ENCODE peak calls at places on chromosomes 11 and 22, in eight cellular contexts. P is A549, D is ovary, G is HepG2, A is transverse colon, R is right lobe of liver, W is IMR-90, N is breast epithelium. H is an unnamed sample. For H3K9me3, the result is how much of the 10 kb centered on the place peaks cover.

GRCh38 chr22:49826603-49827306 is 918 bp downstream of the BRD1 start:
- DNase-seq in W (peak), G (no peak), D (peak), R (peak), N (peak), A (peak), P (no peak), H (no peak)

GRCh38 chr11:26936109-26936508 is 57.8 kb upstream of the FIBIN start:
- DNase-seq in W (no peak), A (no peak), D (no peak), R (no peak), N (no peak), G (no peak), P (no peak), H (no peak)

GRCh38 chr11:110951041-110951440 is 238.8 kb upstream of the ARHGAP20 start:
- DNase-seq in G (no peak), N (no peak), A (no peak), R (no peak), D (no peak), W (no peak), P (no peak), H (no peak)

GRCh38 chr22:28440517-28441366 is 238.9 kb downstream of the TTC28 start:
- DNase-seq in D (no peak), N (no peak), P (no peak), G (no peak), A (no peak), W (peak), R (no peak), H (no peak)

GRCh38 chr11:42315846-42316245 is 856.4 kb upstream of the LRRC4C start:
- DNase-seq in G (no peak), A (no peak), N (no peak), P (no peak), R (no peak), W (no peak), D (no peak), H (no peak)

GRCh38 chr11:94924074-94925031 is 49.0 kb downstream of the CWC15 start:
- DNase-seq in A (no peak), N (no peak), R (no peak), D (no peak), G (no peak), P (no peak), W (peak), H (no peak)

GRCh38 chr22:27416553-27417427 is 384.8 kb downstream of the MN1 start:
- DNase-seq in W (peak), A (no peak), R (no peak), G (no peak), P (no peak), N (no peak), D (no peak), H (no peak)

GRCh38 chr11:134034496-134035381 is 34.1 kb upstream of the JAM3 start:
- DNase-seq in R (no peak), G (no peak), P (no peak), N (peak), A (no peak), D (no peak), W (no peak), H (no peak)

GRCh38 chr11:29333993-29334780 is 682.6 kb downstream of the KCNA4 start:
- DNase-seq in R (no peak), W (peak), P (peak), D (no peak), N (no peak), G (peak), A (no peak), H (no peak)

GRCh38 chr11:22432331-22433065 is 94.3 kb downstream of the SLC17A6 start:
- DNase-seq in W (peak), A (no peak), R (no peak), G (no peak), N (no peak), D (peak), P (no peak), H (no peak)

GRCh38 chr11:64358907-64359711 is at the start of gene RPS6KA4:
- DNase-seq in D (peak), A (peak), R (peak), G (no peak), P (peak), N (peak), W (peak), H (no peak)

GRCh38 chr11:10925149-10925926 is 67.5 kb upstream of the ZBED5 start:
- DNase-seq in D (no peak), G (no peak), R (peak), N (no peak), W (no peak), A (no peak), P (no peak), H (no peak)

GRCh38 chr11:44453213-44453612 is 112.2 kb upstream of the CD82 start:
- DNase-seq in W (no peak), D (no peak), G (no peak), P (no peak), N (no peak), A (no peak), R (no peak), H (no peak)

GRCh38 chr11:69194956-69195355 is 39.2 kb downstream of the SMIM38 start:
- DNase-seq in N (no peak), P (no peak), D (no peak), R (no peak), W (no peak), G (no peak), A (no peak), H (no peak)

GRCh38 chr22:26606611-26607010 is 11.2 kb downstream of the CRYBB1 start:
- DNase-seq in R (no peak), N (no peak), A (no peak), D (no peak), G (no peak), P (peak), W (peak), H (no peak)

GRCh38 chr22:39179401-39179827 is 26.9 kb upstream of the CBX7 start:
- DNase-seq in R (peak), P (no peak), D (no peak), A (no peak), G (no peak), W (no peak), N (no peak), H (no peak)

GRCh38 chr11:63911440-63911839 is 5.5 kb downstream of the RCOR2 start:
- DNase-seq in N (no peak), D (no peak), W (no peak), A (no peak), R (no peak), P (no peak), G (no peak), H (no peak)

GRCh38 chr11:47672283-47672730 is 29.9 kb upstream of the MTCH2 start:
- DNase-seq in P (no peak), G (no peak), N (no peak), A (no peak), W (peak), R (no peak), D (no peak), H (no peak)

GRCh38 chr11:115759622-115760527 is 255.7 kb upstream of the CADM1 start:
- DNase-seq in A (peak), W (no peak), G (no peak), N (no peak), R (no peak), P (no peak), D (peak), H (no peak)

GRCh38 chr11:71425409-71425808 is 22.8 kb downstream of the DHCR7 start:
- DNase-seq in R (no peak), G (no peak), W (no peak), D (no peak), P (no peak), N (no peak), A (no peak), H (no peak)

GRCh38 chr11:82995754-82996398 is 75.8 kb downstream of the RAB30 start:
- DNase-seq in W (no peak), A (no peak), D (no peak), R (no peak), N (no peak), P (no peak), G (no peak), H (no peak)

GRCh38 chr11:65560555-65561418 is 2.6 kb upstream of the LTBP3 start:
- DNase-seq in P (peak), N (no peak), D (peak), R (no peak), W (peak), A (peak), G (no peak), H (no peak)

GRCh38 chr11:86469491-86470388 is 95.1 kb downstream of the CCDC81 start:
- DNase-seq in P (no peak), R (no peak), A (no peak), W (no peak), G (peak), D (peak), N (no peak), H (no peak)

GRCh38 chr11:94635072-94635471 is 67.9 kb downstream of the PIWIL4 start:
- DNase-seq in P (no peak), G (no peak), D (no peak), W (no peak), R (no peak), N (no peak), A (no peak), H (no peak)

GRCh38 chr11:77397631-77398030 is 76.3 kb downstream of the PAK1 start:
- DNase-seq in A (no peak), P (no peak), R (no peak), W (no peak), N (no peak), G (no peak), D (no peak), H (no peak)

GRCh38 chr11:122883682-122883981 is 1.1 kb downstream of the JHY start:
- DNase-seq in P (no peak), D (no peak), R (no peak), W (no peak), N (no peak), G (no peak), A (no peak), H (no peak)

GRCh38 chr11:131982154-131982553 is 611.7 kb downstream of the NTM start:
- DNase-seq in G (no peak), D (no peak), N (no peak), R (no peak), P (no peak), A (no peak), W (no peak), H (no peak)

GRCh38 chr11:28697920-28698827 is 590.0 kb downstream of the METTL15 start:
- DNase-seq in G (peak), R (peak), N (no peak), D (peak), W (peak), P (peak), A (peak), H (no peak)

GRCh38 chr11:75768112-75768908 is at the start of gene DGAT2:
- DNase-seq in P (peak), A (peak), R (peak), W (peak), N (peak), G (peak), D (peak), H (no peak)

GRCh38 chr11:8361206-8361605 is 97.5 kb upstream of the LMO1 start:
- DNase-seq in G (no peak), A (no peak), N (no peak), D (no peak), P (no peak), R (no peak), W (no peak), H (no peak)

GRCh38 chr11:111925953-111926352 is 7.2 kb downstream of the C11orf52 start:
- DNase-seq in N (no peak), P (no peak), G (no peak), A (no peak), R (no peak), W (no peak), D (no peak), H (no peak)

GRCh38 chr11:64539711-64540420 is 51.2 kb upstream of the SLC22A12 start:
- DNase-seq in W (no peak), D (no peak), A (no peak), P (no peak), N (no peak), G (no peak), R (no peak), H (no peak)

GRCh38 chr11:121964591-121964990 is 151.4 kb downstream of the BLID start:
- DNase-seq in A (no peak), R (no peak), N (no peak), W (peak), D (no peak), P (no peak), G (no peak), H (no peak)

GRCh38 chr22:26851125-26851524 is 193.7 kb downstream of the MIAT start:
- DNase-seq in G (no peak), W (no peak), D (no peak), A (no peak), P (no peak), R (no peak), N (no peak), H (no peak)

GRCh38 chr11:116692318-116693106 is 80.3 kb downstream of the BUD13 start:
- DNase-seq in P (no peak), W (no peak), G (no peak), R (peak), A (no peak), N (no peak), D (no peak), H (no peak)

GRCh38 chr11:58691675-58692074 is 40.1 kb downstream of the GLYAT start:
- DNase-seq in D (no peak), R (no peak), N (no peak), G (no peak), P (no peak), A (no peak), W (no peak), H (no peak)

GRCh38 chr22:38694945-38695344 is 5.8 kb downstream of the JOSD1 start:
- DNase-seq in R (no peak), G (no peak), D (no peak), A (no peak), N (no peak), P (no peak), W (no peak), H (no peak)

GRCh38 chr11:124039557-124039956 is 1.6 kb downstream of the OR10G7 start:
- DNase-seq in R (no peak), A (no peak), W (no peak), G (no peak), P (no peak), N (no peak), D (no peak), H (no peak)

GRCh38 chr11:103110406-103110805 is 1.2 kb downstream of the DYNC2H1 start:
- DNase-seq in A (no peak), R (no peak), G (no peak), W (peak), P (peak), N (no peak), D (no peak), H (no peak)

DNA sequence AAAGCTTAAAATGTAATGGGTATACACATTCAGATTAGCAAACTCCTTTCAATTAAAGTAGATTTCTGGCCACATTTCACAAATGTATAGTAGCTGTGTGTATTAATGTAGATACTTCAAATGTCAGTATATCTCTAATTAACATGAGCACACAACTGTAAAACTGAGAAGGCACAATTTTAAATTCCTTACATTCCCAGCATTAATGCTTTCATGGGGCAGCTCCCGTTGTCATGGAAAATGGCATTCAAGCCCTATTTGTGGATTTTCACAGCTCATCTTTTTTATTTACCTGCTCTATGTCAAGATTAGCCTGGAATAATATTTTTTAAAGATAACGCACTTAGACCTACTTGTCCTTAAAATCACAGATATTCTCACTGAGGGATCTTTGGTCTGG is 113.6 kb upstream of the SOX6 start:
- DNase-seq in R (no peak), D (no peak), W (no peak), G (no peak), A (no peak), N (no peak), P (no peak), H (no peak)
- TF ChIP-seq POLR2A in R (no peak), D (no peak), W (no peak), G (no peak), A (no peak), N (no peak), P (no peak), H (no peak)

DNA sequence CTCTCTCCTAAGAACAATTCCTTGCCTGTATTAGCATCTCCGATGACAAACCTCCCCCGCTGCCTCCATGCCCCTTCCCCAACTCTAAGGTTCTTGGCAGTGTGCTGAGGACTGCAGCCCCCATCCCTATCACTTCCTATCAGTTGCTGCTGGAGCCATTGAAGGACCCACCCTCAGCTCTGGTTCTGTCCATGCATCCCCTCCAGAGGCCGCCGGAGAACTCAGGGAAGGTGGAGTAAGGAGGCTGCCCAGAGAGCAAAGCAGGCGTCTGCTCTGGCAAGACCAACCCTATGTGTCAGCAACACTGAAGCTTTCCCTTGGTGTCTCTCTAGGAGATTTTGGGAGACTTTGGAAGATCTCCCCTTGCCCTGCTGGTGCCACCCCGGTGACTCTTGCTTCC is 1139.5 kb downstream of the TBC1D22A start:
- DNase-seq in R (no peak), W (no peak), A (no peak), G (no peak), D (no peak), P (no peak), N (no peak), H (no peak)
- H3K9me3 ChIP-seq in R (under half), W (under half), A (under half), G (under half), D (under half), P (under half), N (under half), H (under half)

GRCh38 chr11:73995247-73995646 is 12.6 kb upstream of the UCP2 start:
- DNase-seq in P (no peak), G (no peak), N (no peak), D (no peak), R (no peak), A (no peak), W (peak), H (no peak)

GRCh38 chr11:73988227-73988626 is 5.6 kb upstream of the UCP2 start:
- DNase-seq in R (no peak), D (no peak), W (no peak), G (peak), A (no peak), N (no peak), P (no peak), H (no peak)

GRCh38 chr11:73989156-73989555 is 6.5 kb upstream of the UCP2 start:
- DNase-seq in D (no peak), G (no peak), A (no peak), P (no peak), W (no peak), N (no peak), R (no peak), H (no peak)

GRCh38 chr11:73990727-73991126 is 8.1 kb upstream of the UCP2 start:
- DNase-seq in P (no peak), G (no peak), R (no peak), N (no peak), W (no peak), D (no peak), A (no peak), H (no peak)

DNA sequence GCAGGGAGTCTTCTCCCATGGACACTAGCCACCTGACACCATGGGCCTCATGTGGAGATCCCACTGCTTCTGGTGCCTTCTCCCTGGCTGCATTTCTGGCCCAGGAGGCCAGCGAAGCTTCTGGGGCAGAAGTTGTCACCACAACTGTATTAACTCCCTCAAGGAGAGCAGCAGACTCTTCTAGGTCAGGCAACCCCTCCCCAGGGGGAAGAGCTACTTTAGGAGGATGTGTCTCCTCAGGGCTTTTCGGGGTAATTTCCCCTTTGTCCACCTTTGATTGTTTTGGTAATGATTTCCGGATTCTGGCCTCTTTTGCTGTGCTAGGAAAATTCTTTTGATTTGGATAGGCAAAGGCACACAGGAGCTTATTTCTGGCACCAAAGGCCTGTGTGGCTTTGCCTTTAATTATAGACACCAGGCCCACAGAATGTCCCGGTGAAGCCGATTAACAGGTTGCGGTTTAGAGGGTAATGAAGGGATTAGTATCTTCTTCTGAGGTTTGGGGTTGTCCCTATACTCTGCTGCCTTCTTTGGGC is 8.9 kb upstream of the UCP2 start:
- DNase-seq in D (no peak), W (no peak), R (no peak), P (no peak), A (no peak), N (no peak), G (no peak), H (no peak)
- TF ChIP-seq POLR2A in D (no peak), W (no peak), R (no peak), P (no peak), A (no peak), N (no peak), G (no peak), H (no peak)

GRCh38 chr22:47238886-47239860 is 476.7 kb downstream of the TBC1D22A start:
- DNase-seq in D (no peak), P (no peak), W (no peak), A (no peak), G (no peak), R (no peak), N (no peak), H (no peak)

GRCh38 chr22:47237890-47238480 is 475.5 kb downstream of the TBC1D22A start:
- DNase-seq in D (no peak), A (no peak), R (no peak), N (no peak), W (no peak), G (no peak), P (no peak), H (no peak)

GRCh38 chr22:47240116-47240515 is 477.7 kb downstream of the TBC1D22A start:
- DNase-seq in N (no peak), D (no peak), P (no peak), W (no peak), R (no peak), A (no peak), G (no peak), H (no peak)

GRCh38 chr22:47233316-47234243 is 471.1 kb downstream of the TBC1D22A start:
- DNase-seq in G (no peak), P (no peak), N (no peak), D (no peak), W (no peak), A (no peak), R (no peak), H (no peak)

DNA sequence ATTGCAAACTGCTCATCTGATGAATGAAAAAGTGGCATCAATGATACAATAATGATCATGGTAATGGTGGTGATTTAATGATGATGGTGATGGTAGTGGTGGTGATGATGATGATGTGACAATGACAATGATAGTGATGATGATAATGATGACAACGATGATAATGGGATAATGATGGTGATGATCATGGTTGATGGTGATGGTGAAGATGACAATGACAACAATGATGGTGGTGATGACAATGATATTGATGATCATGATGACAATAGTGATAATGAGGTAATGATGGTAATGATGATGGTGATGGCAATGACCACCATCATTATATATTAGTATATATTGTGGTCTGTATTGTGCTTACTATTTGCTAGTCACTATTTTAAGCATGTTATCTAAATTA is 474.3 kb downstream of the TBC1D22A start:
- DNase-seq in N (no peak), A (no peak), P (no peak), G (no peak), R (no peak), W (no peak), D (no peak), H (no peak)
- H3K9me3 ChIP-seq in N (under half), A (under half), P (under half), G (under half), R (under half), W (under half), D (under half), H (under half)